ENCODE peak calls at places on chromosome 12, in four cellular contexts. L is H1, K is left ventricle myocardium inferior, H is Panc1. F is an unnamed sample.

GRCh38 chr12:58159941-58160340 is 218.6 kb downstream of the ATP23 start:
- DNase-seq in L (no peak), H (no peak), K (no peak), F (no peak)

GRCh38 chr12:65123435-65124063 is 2.4 kb upstream of the WIF1 start:
- DNase-seq in L (no peak), H (no peak), K (no peak), F (no peak)

GRCh38 chr12:12445882-12446181 is 89.0 kb downstream of the BORCS5 start:
- DNase-seq in K (no peak), H (no peak), L (no peak), F (no peak)

GRCh38 chr12:109716092-109716479 is 2.5 kb downstream of the FAM222A start:
- DNase-seq in H (no peak), K (no peak), L (no peak), F (no peak)

GRCh38 chr12:88944403-88944802 is 364.1 kb upstream of the KITLG start:
- DNase-seq in L (no peak), K (no peak), H (no peak), F (no peak)

GRCh38 chr12:103556890-103557667 is 30.0 kb upstream of the STAB2 start:
- DNase-seq in H (no peak), L (no peak), K (no peak), F (no peak)

GRCh38 chr12:116601524-116601923 is 42.3 kb downstream of the MAP1LC3B2 start:
- DNase-seq in H (no peak), K (no peak), L (no peak), F (no peak)

GRCh38 chr12:124273630-124274029 is 21.3 kb upstream of the RFLNA start:
- DNase-seq in K (no peak), H (no peak), L (peak; percentile 44), F (peak; percentile 17)

GRCh38 chr12:66571361-66571760 is 107.5 kb downstream of the GRIP1 start:
- DNase-seq in L (no peak), H (no peak), K (no peak), F (no peak)

GRCh38 chr12:125564753-125565152 is 499.5 kb downstream of the AACS start:
- DNase-seq in H (no peak), L (no peak), K (no peak), F (no peak)

GRCh38 chr12:41014643-41015020 is 173.5 kb upstream of the PDZRN4 start:
- DNase-seq in K (no peak), L (no peak), H (no peak), F (peak; percentile 55)

GRCh38 chr12:105365231-105365630 is 34.7 kb downstream of the C12orf75 start:
- DNase-seq in L (no peak), H (no peak), K (no peak), F (no peak)

GRCh38 chr12:105363890-105364289 is 33.4 kb downstream of the C12orf75 start:
- DNase-seq in K (no peak), H (no peak), L (no peak), F (no peak)

GRCh38 chr12:105368047-105368646 is 37.7 kb downstream of the C12orf75 start:
- DNase-seq in H (no peak), K (no peak), L (no peak), F (no peak)

DNA sequence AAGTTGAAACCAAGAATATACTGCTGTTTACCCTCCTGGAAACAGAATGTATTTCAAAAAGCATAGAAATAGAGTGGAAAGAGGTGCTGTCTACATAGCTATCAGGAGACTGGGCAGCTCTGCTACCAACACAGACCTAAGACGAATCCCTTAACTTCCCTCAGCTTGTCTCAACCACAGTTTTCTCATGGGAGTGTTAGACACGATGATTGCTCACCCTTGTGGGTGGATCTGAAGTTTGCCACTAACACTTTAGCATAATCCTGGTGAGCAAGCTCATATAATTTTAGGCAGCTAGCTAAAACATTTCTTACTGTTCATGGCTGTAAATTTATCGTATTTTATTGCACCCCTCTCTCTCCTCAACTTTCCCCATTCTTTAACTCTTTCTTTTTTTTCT is 38.5 kb downstream of the C12orf75 start:
- DNase-seq in L (no peak), K (no peak), H (no peak), F (no peak)
- TF ChIP-seq CTCF in L (no peak), K (no peak), H (no peak), F (peak; percentile 26)

DNA sequence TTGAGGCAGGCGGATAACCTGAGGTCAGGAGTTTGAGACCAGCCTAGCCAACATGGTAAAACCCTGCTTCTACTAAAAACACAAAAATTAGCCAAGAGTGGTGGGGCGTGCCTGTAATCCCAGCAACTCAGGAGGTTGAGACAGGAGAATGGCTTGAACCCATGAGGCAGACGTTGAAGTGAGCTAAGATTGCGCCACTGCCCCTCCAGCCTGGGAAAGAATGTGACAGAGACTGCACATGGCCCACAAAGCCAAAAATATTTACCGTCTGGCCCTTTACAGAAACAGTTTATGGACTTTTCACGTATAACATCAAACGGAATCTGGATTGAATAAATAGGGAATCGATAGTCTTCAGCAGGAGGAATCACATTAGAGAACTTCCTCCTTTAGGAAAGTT is 3.5 kb downstream of the RSRC2 start:
- DNase-seq in L (no peak), H (no peak), K (no peak), F (no peak)
- H3K4me3 ChIP-seq in L (no peak overlapping the region), H (peak overlapping the region; percentile 100), K (peak overlapping the region; percentile 75), F (peak overlapping the region; percentile 9)

GRCh38 chr12:55817352-55818139 is at the start of the genes ORMDL2 and SARNP:
- DNase-seq in H (peak; percentile 100), K (peak; percentile 95), L (peak; percentile 99), F (peak; percentile 100)
- TF ChIP-seq CTCF in H (no peak), K (no peak), L (no peak), F (no peak)

GRCh38 chr12:78099806-78100205 is 269.1 kb downstream of the NAV3 start:
- DNase-seq in H (no peak), L (no peak), K (no peak), F (no peak)

GRCh38 chr12:78101181-78101876 is 270.6 kb downstream of the NAV3 start:
- DNase-seq in K (no peak), H (no peak), L (no peak), F (peak; percentile 65)

GRCh38 chr12:78096909-78097597 is 266.4 kb downstream of the NAV3 start:
- DNase-seq in L (no peak), H (no peak), K (no peak), F (no peak)

DNA sequence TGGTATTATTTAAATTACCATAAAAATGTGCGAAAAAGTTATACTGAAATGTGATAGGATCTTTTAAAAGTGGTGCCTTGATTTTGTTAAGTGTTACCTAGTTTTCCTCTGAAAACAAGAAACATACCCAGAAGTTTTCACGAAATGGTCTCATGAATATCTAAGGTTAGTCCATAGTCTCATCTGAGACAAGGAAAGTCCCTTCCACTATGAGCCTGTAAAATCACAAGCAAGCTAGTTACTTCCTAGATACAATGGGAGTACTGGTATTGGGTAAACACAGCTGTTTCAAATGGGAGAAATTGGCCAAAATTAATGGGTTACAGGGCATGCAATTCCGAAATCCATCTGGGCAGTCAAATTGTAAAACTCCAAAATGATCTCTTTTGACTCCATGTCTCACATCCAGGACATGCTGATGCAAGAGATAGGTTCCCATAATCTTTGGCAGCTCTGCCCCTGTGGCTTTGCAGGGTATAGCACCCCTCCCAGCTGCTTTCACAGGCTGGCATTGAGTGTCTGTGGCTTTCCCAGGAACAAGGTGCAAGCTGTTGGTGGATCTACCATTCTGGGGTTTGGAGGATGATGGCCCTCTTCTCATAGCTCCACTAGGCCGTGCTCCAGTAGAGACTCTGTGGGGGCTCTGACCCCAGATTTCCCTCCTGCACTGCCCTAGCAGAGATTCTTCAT is 271.4 kb downstream of the NAV3 start:
- DNase-seq in H (no peak), K (no peak), L (no peak), F (no peak)
- H3K4me3 ChIP-seq in H (no peak overlapping the region), K (no peak overlapping the region), L (no peak overlapping the region), F (no peak overlapping the region)

GRCh38 chr12:100391856-100392255 is 35.0 kb downstream of the SLC17A8 start:
- DNase-seq in L (no peak), K (no peak), H (no peak), F (no peak)
- TF ChIP-seq CTCF in L (peak; percentile 2), K (peak; percentile 30), H (peak; percentile 40), F (peak; percentile 26)

GRCh38 chr12:118310320-118310719 is 62.4 kb downstream of the TAOK3 start:
- DNase-seq in H (no peak), K (no peak), L (no peak), F (no peak)

GRCh38 chr12:118311666-118312065 is 61.0 kb downstream of the TAOK3 start:
- DNase-seq in L (no peak), K (no peak), H (no peak), F (no peak)

GRCh38 chr12:118302053-118302452 is 70.7 kb downstream of the TAOK3 start:
- DNase-seq in L (no peak), H (no peak), K (no peak), F (no peak)

GRCh38 chr12:118304093-118304492 is 68.6 kb downstream of the TAOK3 start:
- DNase-seq in K (no peak), L (no peak), H (no peak), F (no peak)

GRCh38 chr12:118307069-118307954 is 65.4 kb downstream of the TAOK3 start:
- DNase-seq in K (no peak), H (no peak), L (no peak), F (peak; percentile 58)
- H3K4me3 ChIP-seq in K (peak overlapping the region; percentile 28), H (peak overlapping the region; percentile 25), L (no peak overlapping the region), F (peak overlapping the region; percentile 25)

F was measured in retinal pigment epithelial cell.